ENCODE peak calls at places on chromosome 22, in seven cellular contexts. E is HCT116, T is BE2C, G is foreskin fibroblast, O is thoracic aorta, L is heart left ventricle, B is A549. H is an unnamed sample.
A peak's percentile ranks its signal among the peaks of the same experiment; 100 is the strongest.

GRCh38 chr22:17969732-17970131 is 54.6 kb downstream of the MICAL3 start:
- DNase-seq in E (no peak), T (no peak), G (peak; percentile 94), O (peak; percentile 21), L (peak; percentile 54), B (peak; percentile 58), H (no peak)

GRCh38 chr22:21714059-21714770 is 21.4 kb downstream of the YPEL1 start:
- DNase-seq in E (no peak), T (no peak), G (no peak), O (no peak), L (no peak), B (no peak), H (no peak)

GRCh38 chr22:45083659-45084305 is 74.0 kb upstream of the PHF21B start:
- DNase-seq in E (no peak), T (no peak), G (peak; percentile 86), O (no peak), L (no peak), B (no peak), H (no peak)

GRCh38 chr22:45336971-45337431 is 27.3 kb downstream of the FAM118A start:
- DNase-seq in E (no peak), T (no peak), G (peak; percentile 41), O (peak; percentile 66), L (peak; percentile 78), B (no peak), H (peak; percentile 42)

GRCh38 chr22:50731811-50732624 is 6.0 kb upstream of the ACR start:
- DNase-seq in E (peak; percentile 15), T (peak; percentile 65), G (peak; percentile 75), O (no peak), L (peak; percentile 35), B (peak; percentile 48), H (peak; percentile 55)

GRCh38 chr22:33088418-33088817 is 30.2 kb upstream of the SYN3 start:
- DNase-seq in E (no peak), T (no peak), G (no peak), O (no peak), L (no peak), B (no peak), H (no peak)

GRCh38 chr22:17974087-17974486 is 50.3 kb downstream of the MICAL3 start:
- DNase-seq in E (no peak), T (no peak), G (peak; percentile 33), O (no peak), L (no peak), B (no peak), H (no peak)

GRCh38 chr22:45238431-45239377 is 2.0 kb downstream of the KIAA0930 start:
- DNase-seq in E (no peak), T (no peak), G (no peak), O (no peak), L (no peak), B (no peak), H (no peak)

GRCh38 chr22:31296258-31296657 is 4.0 kb upstream of the PIK3IP1 start:
- DNase-seq in E (no peak), T (no peak), G (peak; percentile 67), O (no peak), L (no peak), B (no peak), H (no peak)

GRCh38 chr22:40653361-40653760 is 16.8 kb upstream of the MRTFA start:
- DNase-seq in E (no peak), T (no peak), G (no peak), O (no peak), L (no peak), B (no peak), H (no peak)

GRCh38 chr22:30325065-30325720 is 1.5 kb downstream of the TBC1D10A start:
- DNase-seq in E (no peak), T (no peak), G (peak; percentile 88), O (peak; percentile 51), L (no peak), B (peak; percentile 47), H (peak; percentile 73)

GRCh38 chr22:31179345-31179744 is 19.4 kb downstream of the RNF185 start:
- DNase-seq in E (no peak), T (peak; percentile 22), G (peak; percentile 64), O (no peak), L (no peak), B (no peak), H (peak; percentile 44)

DNA sequence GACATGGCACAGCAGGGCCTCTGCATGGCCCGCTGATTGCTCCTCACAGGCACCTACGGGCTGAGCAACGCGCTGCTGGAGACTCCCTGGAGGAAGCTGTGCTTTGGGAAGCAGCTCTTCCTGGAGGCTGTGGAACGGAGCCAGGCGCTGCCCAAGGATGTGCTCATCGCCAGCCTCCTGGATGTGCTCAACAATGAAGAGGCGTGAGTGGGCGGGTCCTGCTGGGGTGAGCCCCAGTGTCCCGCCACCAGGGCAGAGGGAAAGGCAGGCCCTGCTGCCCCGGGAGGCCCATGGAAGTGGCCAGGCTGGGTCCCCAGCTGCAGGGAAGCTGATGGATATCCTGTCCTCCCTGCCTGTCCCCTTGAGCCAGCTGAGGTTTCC is 18.6 kb upstream of the DGCR8 start:
- DNase-seq in E (no peak), T (no peak), G (peak; percentile 34), O (no peak), L (no peak), B (no peak), H (no peak)
- H3K4me3 ChIP-seq in E (no peak overlapping the region), T (no peak overlapping the region), G (no peak overlapping the region), O (no peak overlapping the region), L (no peak overlapping the region), B (no peak overlapping the region), H (no peak overlapping the region)

GRCh38 chr22:36367479-36367878 is 20.3 kb downstream of the MYH9 start:
- DNase-seq in E (no peak), T (no peak), G (peak; percentile 44), O (no peak), L (no peak), B (no peak), H (no peak)
- H3K4me3 ChIP-seq in E (no peak overlapping the region), T (no peak overlapping the region), G (no peak overlapping the region), O (peak overlapping the region; percentile 60), L (peak overlapping the region; percentile 20), B (no peak overlapping the region), H (no peak overlapping the region)

DNA sequence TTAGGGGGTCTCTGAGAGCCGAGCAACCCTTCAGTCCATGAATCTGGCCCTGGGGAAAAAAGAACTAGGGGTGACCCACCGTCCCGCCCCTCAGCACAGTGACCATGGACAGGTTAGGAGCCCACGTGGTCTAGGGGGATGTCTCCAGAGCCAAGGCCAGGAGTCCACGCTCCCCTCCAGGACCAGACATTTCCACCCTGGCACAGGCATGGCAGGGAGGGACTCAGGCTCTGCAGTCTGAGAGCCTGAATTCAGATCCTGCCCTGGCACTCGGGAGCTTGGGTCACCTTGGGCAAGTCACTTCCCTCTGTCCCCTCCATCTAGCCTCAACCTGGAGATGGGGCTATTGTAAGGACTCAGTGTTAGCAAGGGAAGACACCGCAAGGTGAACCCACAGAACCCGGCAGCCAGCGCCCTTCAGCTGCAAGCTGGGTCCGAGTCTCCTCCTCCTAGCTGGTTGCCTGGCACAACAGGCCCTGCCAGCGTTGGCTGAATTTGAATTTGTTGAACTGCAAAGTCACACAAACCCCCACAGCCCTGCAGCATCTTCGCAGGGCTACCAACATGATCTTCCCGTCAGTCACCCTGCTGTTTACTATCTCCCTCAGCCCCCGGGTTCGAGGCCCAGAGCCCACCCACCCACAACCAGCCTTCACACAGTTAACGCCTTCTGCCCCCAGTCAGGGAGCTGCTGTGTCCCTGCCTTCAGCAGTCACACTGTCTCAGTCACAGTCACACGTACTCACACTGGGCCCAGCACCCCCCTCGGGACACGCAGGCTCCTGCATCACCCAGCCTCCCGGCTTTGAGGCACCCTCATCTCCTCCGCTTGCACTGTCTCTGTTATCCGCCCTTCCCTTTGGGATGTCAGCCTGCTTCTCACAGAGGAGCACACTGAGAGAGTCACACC is 603 bp upstream of the PDGFB start:
- DNase-seq in E (no peak), T (no peak), G (no peak), O (no peak), L (no peak), B (no peak), H (no peak)
- H3K4me3 ChIP-seq in E (peak overlapping the region; percentile 96), T (no peak overlapping the region), G (no peak overlapping the region), O (peak overlapping the region; percentile 72), L (peak overlapping the region; percentile 78), B (peak overlapping the region; percentile 54), H (no peak overlapping the region)

GRCh38 chr22:35617137-35617755 is at the start of gene MB:
- DNase-seq in E (no peak), T (no peak), G (no peak), O (no peak), L (peak; percentile 83), B (no peak), H (no peak)
- H3K4me3 ChIP-seq in E (no peak within 1 kb of the TSS), T (no peak within 1 kb of the TSS), G (no peak within 1 kb of the TSS), O (no peak within 1 kb of the TSS), L (peak within 1 kb of the TSS; percentile 67), B (no peak within 1 kb of the TSS), H (no peak within 1 kb of the TSS)

GRCh38 chr22:20242393-20243175 is 25.5 kb downstream of the RTN4R start:
- DNase-seq in E (no peak), T (no peak), G (no peak), O (no peak), L (no peak), B (no peak), H (no peak)

GRCh38 chr22:20244250-20244648 is 23.9 kb downstream of the RTN4R start:
- DNase-seq in E (no peak), T (no peak), G (no peak), O (no peak), L (no peak), B (no peak), H (no peak)

GRCh38 chr22:20241579-20242392 is 26.3 kb downstream of the RTN4R start:
- DNase-seq in E (no peak), T (no peak), G (no peak), O (no peak), L (no peak), B (no peak), H (no peak)

GRCh38 chr22:20243545-20244249 is 24.4 kb downstream of the RTN4R start:
- DNase-seq in E (no peak), T (peak; percentile 69), G (peak; percentile 85), O (no peak), L (peak; percentile 85), B (peak; percentile 13), H (peak; percentile 49)

DNA sequence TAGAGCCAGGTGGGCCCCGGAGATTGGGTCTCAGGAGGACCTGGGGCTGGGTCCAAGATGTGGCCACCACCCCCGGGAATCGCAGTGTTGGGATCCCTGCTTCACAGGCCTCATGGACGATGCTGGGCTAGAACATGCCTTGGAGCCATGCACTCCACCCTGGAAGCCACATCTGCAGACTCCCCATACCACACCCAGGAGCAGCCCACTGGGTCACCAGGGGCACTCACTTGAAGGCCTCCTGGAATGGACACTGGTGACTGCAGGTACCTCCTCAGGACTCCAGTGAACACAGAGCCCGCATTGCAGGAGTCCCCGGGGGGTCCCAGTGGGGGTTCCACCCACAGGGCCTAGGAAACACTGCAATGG is 25.0 kb downstream of the RTN4R start:
- DNase-seq in E (no peak), T (no peak), G (no peak), O (no peak), L (no peak), B (no peak), H (no peak)
- H3K4me3 ChIP-seq in E (no peak overlapping the region), T (no peak overlapping the region), G (no peak overlapping the region), O (peak overlapping the region; percentile 24), L (peak overlapping the region; percentile 24), B (no peak overlapping the region), H (no peak overlapping the region)